ENCODE peak calls at places on chromosomes 3 and 15, in five cellular contexts. One of them, this sample, is unnamed. For H3F3A, the result is how much of the 10 kb centered on the place peaks cover.

GRCh38 chr3:132254076-132254755 is 63.0 kb upstream of the ACP3 start:
- DNase-seq in PC-3: no peak
- DNase-seq in MM.1S: no peak
- DNase-seq in GM23248: peak
- DNase-seq in neural progenitor cell: no peak
- DNase-seq in this sample: no peak

GRCh38 chr3:62446337-62446940 is 73.1 kb upstream of the FEZF2 start:
- DNase-seq in PC-3: no peak
- DNase-seq in MM.1S: no peak
- DNase-seq in GM23248: no peak
- DNase-seq in neural progenitor cell: no peak
- DNase-seq in this sample: no peak

GRCh38 chr15:61106044-61106834 is 122.9 kb downstream of the RORA start:
- DNase-seq in PC-3: no peak
- DNase-seq in MM.1S: no peak
- DNase-seq in GM23248: no peak
- DNase-seq in neural progenitor cell: no peak
- DNase-seq in this sample: no peak

GRCh38 chr3:90091557-90091956 is 984.1 kb downstream of the EPHA3 start:
- DNase-seq in PC-3: peak
- DNase-seq in MM.1S: peak
- DNase-seq in GM23248: peak
- DNase-seq in neural progenitor cell: peak
- DNase-seq in this sample: peak

GRCh38 chr3:69324362-69325025 is 61.4 kb downstream of the FRMD4B start:
- DNase-seq in PC-3: peak
- DNase-seq in MM.1S: no peak
- DNase-seq in GM23248: no peak
- DNase-seq in neural progenitor cell: peak
- DNase-seq in this sample: peak

GRCh38 chr3:33439421-33440327 is 531 bp downstream of the UBP1 start:
- DNase-seq in PC-3: peak
- DNase-seq in MM.1S: peak
- DNase-seq in GM23248: peak
- DNase-seq in neural progenitor cell: no peak
- DNase-seq in this sample: peak

GRCh38 chr3:173275740-173276139 is 121.8 kb upstream of the NLGN1 start:
- DNase-seq in PC-3: peak
- DNase-seq in MM.1S: no peak
- DNase-seq in GM23248: no peak
- DNase-seq in neural progenitor cell: no peak
- DNase-seq in this sample: peak

GRCh38 chr3:138234401-138235179 is 47.5 kb downstream of the ARMC8 start:
- DNase-seq in PC-3: peak
- DNase-seq in MM.1S: no peak
- DNase-seq in GM23248: peak
- DNase-seq in neural progenitor cell: no peak
- DNase-seq in this sample: no peak

GRCh38 chr3:107810195-107811071 is 280.4 kb downstream of the CD47 start:
- DNase-seq in PC-3: peak
- DNase-seq in MM.1S: no peak
- DNase-seq in GM23248: peak
- DNase-seq in neural progenitor cell: no peak
- DNase-seq in this sample: no peak

GRCh38 chr3:117692416-117692995 is 982.9 kb downstream of the TUSC7 start:
- DNase-seq in PC-3: peak
- DNase-seq in MM.1S: no peak
- DNase-seq in GM23248: peak
- DNase-seq in neural progenitor cell: no peak
- DNase-seq in this sample: peak

GRCh38 chr15:58438956-58439355 is 7.2 kb downstream of the LIPC start:
- DNase-seq in PC-3: peak
- DNase-seq in MM.1S: no peak
- DNase-seq in GM23248: peak
- DNase-seq in neural progenitor cell: peak
- DNase-seq in this sample: peak

GRCh38 chr3:16482770-16483531 is 30.5 kb downstream of the RFTN1 start:
- DNase-seq in PC-3: no peak
- DNase-seq in MM.1S: no peak
- DNase-seq in GM23248: no peak
- DNase-seq in neural progenitor cell: no peak
- DNase-seq in this sample: peak

GRCh38 chr15:92451225-92451825 is 57.6 kb downstream of the ST8SIA2 start:
- DNase-seq in PC-3: peak
- DNase-seq in MM.1S: no peak
- DNase-seq in GM23248: peak
- DNase-seq in neural progenitor cell: no peak
- DNase-seq in this sample: no peak

GRCh38 chr15:56815247-56815646 is 81.9 kb upstream of the ZNF280D start:
- DNase-seq in PC-3: peak
- DNase-seq in MM.1S: no peak
- DNase-seq in GM23248: no peak
- DNase-seq in neural progenitor cell: no peak
- DNase-seq in this sample: no peak

GRCh38 chr3:17799312-17799711 is 56.9 kb upstream of the TBC1D5 start:
- DNase-seq in PC-3: no peak
- DNase-seq in MM.1S: no peak
- DNase-seq in GM23248: no peak
- DNase-seq in neural progenitor cell: no peak
- DNase-seq in this sample: no peak

GRCh38 chr15:49036650-49037545 is 9.3 kb downstream of the SECISBP2L start:
- DNase-seq in PC-3: peak
- DNase-seq in MM.1S: no peak
- DNase-seq in GM23248: peak
- DNase-seq in neural progenitor cell: no peak
- DNase-seq in this sample: no peak

GRCh38 chr15:72162569-72162968 is 35.0 kb downstream of the GRAMD2A start:
- DNase-seq in PC-3: no peak
- DNase-seq in MM.1S: no peak
- DNase-seq in GM23248: no peak
- DNase-seq in neural progenitor cell: no peak
- DNase-seq in this sample: no peak

GRCh38 chr3:107124885-107125284 is 252.4 kb upstream of the CCDC54 start:
- DNase-seq in PC-3: peak
- DNase-seq in MM.1S: no peak
- DNase-seq in GM23248: peak
- DNase-seq in neural progenitor cell: no peak
- DNase-seq in this sample: no peak

GRCh38 chr3:53581671-53582070 is 87.3 kb downstream of the CACNA1D start:
- DNase-seq in PC-3: no peak
- DNase-seq in MM.1S: peak
- DNase-seq in GM23248: peak
- DNase-seq in neural progenitor cell: no peak
- DNase-seq in this sample: no peak

GRCh38 chr15:77038312-77039216 is 32.3 kb downstream of the TSPAN3 start:
- DNase-seq in PC-3: no peak
- DNase-seq in MM.1S: no peak
- DNase-seq in GM23248: peak
- DNase-seq in neural progenitor cell: no peak
- DNase-seq in this sample: no peak

GRCh38 chr15:71435552-71435951 is 320.3 kb downstream of the THSD4 start:
- DNase-seq in PC-3: peak
- DNase-seq in MM.1S: no peak
- DNase-seq in GM23248: no peak
- DNase-seq in neural progenitor cell: no peak
- DNase-seq in this sample: peak

DNA sequence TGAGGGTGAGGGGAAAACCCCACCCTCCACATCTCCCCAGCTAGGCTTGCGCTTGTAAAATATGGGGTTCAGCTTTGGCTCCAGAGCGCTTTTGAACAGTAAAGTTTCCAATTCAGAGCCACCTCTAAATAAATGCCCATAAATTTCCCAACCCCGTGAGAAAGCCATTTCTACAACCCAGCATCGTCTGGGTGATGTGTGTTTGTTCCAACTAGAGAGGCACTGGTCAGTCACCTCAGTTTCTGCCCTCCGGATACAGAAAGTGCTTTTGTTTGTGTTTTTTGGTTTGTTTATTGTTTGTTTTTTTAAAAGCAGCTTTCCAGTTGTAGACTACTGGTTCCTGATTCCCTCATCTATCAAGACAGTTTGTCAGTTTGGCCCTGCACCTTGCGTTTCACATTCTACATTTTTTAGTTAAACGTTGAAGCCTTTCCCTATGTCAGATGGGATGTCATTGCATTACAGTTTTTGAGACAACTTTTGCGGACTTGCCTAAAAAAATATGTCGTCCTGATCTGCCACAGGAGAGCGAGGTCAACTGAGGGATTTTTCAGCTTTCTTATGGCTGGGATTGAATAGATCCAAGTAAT is 15.0 kb upstream of the SOX2 start:
- DNase-seq in PC-3: no peak
- DNase-seq in MM.1S: no peak
- DNase-seq in GM23248: no peak
- DNase-seq in neural progenitor cell: no peak
- DNase-seq in this sample: no peak
- TF ChIP-seq EZH2 in PC-3: no peak
- TF ChIP-seq EZH2 in MM.1S: no peak
- TF ChIP-seq EZH2 in GM23248: no peak
- TF ChIP-seq EZH2 in neural progenitor cell: no peak
- TF ChIP-seq EZH2 in this sample: no peak

DNA sequence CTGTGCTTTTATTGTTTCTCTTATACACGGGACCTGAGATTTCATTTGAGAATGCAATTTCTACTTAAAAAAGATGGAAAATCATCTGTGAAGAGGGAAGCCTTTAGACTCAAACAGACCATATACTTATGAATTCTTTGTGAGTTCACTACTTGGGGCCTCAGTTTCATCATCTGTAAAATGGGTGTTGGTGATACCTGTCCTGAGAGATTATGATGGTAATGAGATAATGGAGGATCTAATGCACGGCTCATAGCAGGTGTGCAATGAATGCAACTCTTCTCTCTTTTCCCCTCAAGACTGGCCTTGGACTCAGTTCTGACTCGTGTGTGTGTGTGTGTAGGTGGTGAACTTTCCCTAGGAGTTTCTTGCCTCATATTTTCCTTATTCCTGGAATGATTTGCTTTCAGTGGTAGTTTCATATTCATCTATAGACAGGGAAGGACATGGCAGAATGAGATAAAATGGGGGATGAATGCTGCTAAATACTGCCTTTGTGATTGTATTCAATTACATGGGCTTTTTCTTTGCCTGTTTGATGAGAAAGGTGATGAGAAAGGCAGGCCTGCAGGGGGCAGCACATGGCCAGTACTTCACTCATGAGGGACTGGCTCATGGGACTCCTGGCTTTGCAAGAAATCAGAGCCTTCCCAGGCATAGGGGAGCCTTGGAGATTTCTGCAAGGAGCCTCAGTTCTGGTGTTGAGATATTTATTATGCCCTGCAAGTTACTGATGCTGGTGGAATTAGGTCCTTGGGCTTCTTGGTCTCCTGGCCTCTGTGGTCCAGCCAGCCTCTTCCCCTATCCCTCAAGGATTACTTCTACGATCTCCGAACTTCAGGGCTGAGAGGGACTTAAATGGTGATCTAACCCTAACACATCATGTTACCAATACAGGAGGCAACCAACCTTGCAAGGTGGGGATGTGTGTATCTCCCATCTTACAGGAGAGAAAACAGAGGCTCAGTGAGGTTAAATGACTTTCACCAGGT is 70.7 kb downstream of the RPLP1 start:
- DNase-seq in PC-3: peak
- DNase-seq in MM.1S: peak
- DNase-seq in GM23248: peak
- DNase-seq in neural progenitor cell: peak
- DNase-seq in this sample: peak
- TF ChIP-seq EZH2phosphoT487 in PC-3: no peak
- TF ChIP-seq EZH2phosphoT487 in MM.1S: no peak
- TF ChIP-seq EZH2phosphoT487 in GM23248: no peak
- TF ChIP-seq EZH2phosphoT487 in neural progenitor cell: no peak
- TF ChIP-seq EZH2phosphoT487 in this sample: no peak

DNA sequence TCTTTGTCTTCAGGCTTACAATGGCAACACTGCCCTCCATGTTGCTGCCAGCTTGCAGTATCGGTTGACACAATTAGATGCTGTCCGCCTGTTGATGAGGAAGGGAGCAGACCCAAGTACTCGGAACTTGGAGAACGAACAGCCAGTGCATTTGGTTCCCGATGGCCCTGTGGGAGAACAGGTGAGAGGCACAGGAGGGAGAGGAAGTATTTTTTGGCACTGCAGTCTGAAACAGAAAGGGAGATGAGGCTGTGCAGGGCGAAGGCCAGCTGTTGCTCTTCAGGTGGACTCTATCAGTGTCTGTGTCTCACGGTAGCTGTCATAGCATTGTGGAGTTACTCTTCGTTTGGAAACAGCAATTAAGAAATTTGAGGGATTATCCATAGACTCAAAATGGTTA is 8.0 kb downstream of the NFKBIZ start:
- DNase-seq in PC-3: no peak
- DNase-seq in MM.1S: no peak
- DNase-seq in GM23248: no peak
- DNase-seq in neural progenitor cell: no peak
- DNase-seq in this sample: no peak
- H3F3A ChIP-seq in PC-3: under half
- H3F3A ChIP-seq in MM.1S: under half
- H3F3A ChIP-seq in GM23248: half or more
- H3F3A ChIP-seq in neural progenitor cell: under half
- H3F3A ChIP-seq in this sample: under half

GRCh38 chr15:96369825-96370621 is 39.5 kb downstream of the NR2F2 start:
- DNase-seq in PC-3: no peak
- DNase-seq in MM.1S: no peak
- DNase-seq in GM23248: no peak
- DNase-seq in neural progenitor cell: peak
- DNase-seq in this sample: peak

GRCh38 chr15:96369351-96369750 is 38.9 kb downstream of the NR2F2 start:
- DNase-seq in PC-3: no peak
- DNase-seq in MM.1S: no peak
- DNase-seq in GM23248: no peak
- DNase-seq in neural progenitor cell: no peak
- DNase-seq in this sample: no peak

GRCh38 chr15:96365781-96366525 is 35.5 kb downstream of the NR2F2 start:
- DNase-seq in PC-3: no peak
- DNase-seq in MM.1S: no peak
- DNase-seq in GM23248: no peak
- DNase-seq in neural progenitor cell: peak
- DNase-seq in this sample: peak

GRCh38 chr15:96366526-96366877 is 36.0 kb downstream of the NR2F2 start:
- DNase-seq in PC-3: no peak
- DNase-seq in MM.1S: no peak
- DNase-seq in GM23248: no peak
- DNase-seq in neural progenitor cell: peak
- DNase-seq in this sample: peak

DNA sequence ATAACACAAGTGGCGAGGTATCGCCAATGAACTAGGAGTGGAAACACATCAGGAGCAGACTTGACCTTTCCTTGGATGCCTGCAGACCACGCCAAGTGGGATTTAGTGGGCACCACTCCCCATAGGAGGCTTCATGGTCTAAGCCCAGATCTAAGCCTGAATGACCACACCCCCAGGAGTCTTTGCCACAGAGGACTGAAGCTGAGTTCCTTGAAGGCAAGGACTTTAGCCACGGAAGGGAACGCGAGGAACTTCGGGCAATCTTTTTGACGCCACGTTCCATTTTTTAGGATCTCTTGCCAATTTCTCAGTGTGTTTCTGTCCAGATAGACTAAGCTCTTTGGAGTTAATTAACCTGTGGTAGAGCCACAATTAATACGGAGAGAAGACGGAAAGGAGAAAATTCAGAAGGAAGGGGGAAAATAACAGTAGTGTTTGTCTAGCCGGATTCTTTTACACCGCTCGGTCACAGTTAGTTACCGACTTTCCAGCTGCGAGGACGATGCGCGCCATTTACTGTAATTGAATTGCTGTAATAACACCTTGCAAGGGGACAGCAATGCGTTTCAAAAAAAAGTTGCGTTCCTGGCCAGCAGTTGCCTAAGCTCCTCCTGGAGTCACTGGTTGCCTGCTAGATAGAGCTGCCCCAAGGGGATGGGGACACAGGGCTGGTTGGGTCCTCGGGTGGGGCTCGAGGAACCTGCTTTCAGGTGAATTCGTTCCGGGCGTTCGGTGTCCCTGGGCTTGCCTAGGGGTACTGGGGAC is 37.1 kb downstream of the NR2F2 start:
- DNase-seq in PC-3: no peak
- DNase-seq in MM.1S: no peak
- DNase-seq in GM23248: peak
- DNase-seq in neural progenitor cell: peak
- DNase-seq in this sample: peak
- TF ChIP-seq EZH2 in PC-3: no peak
- TF ChIP-seq EZH2 in MM.1S: no peak
- TF ChIP-seq EZH2 in GM23248: peak
- TF ChIP-seq EZH2 in neural progenitor cell: peak
- TF ChIP-seq EZH2 in this sample: peak

This sample was measured in GM23338.